ENCODE peak calls at places on chromosomes 7 and 10, in four cellular contexts. H is AG10803, Q is fibroblast of lung, E is MM.1S. U is an unnamed sample.

GRCh38 chr10:4527281-4527960 is 298.6 kb upstream of the AKR1E2 start:
- DNase-seq in Q (peak), E (no peak), H (peak), U (peak)

GRCh38 chr7:100779359-100779758 is 46.0 kb downstream of the ZAN start:
- DNase-seq in Q (no peak), E (no peak), H (no peak), U (no peak)

GRCh38 chr10:72796042-72796441 is 97.5 kb upstream of the OIT3 start:
- DNase-seq in Q (peak), E (no peak), H (peak), U (peak)

GRCh38 chr10:114822771-114823463 is 1.3 kb downstream of the FHIP2A start:
- DNase-seq in H (peak), E (peak), Q (peak), U (peak)

GRCh38 chr10:79241990-79242619 is 105.2 kb upstream of the PPIF start:
- DNase-seq in E (peak), H (peak), Q (peak), U (peak)

GRCh38 chr10:113326160-113327111 is 226.4 kb upstream of the HABP2 start:
- DNase-seq in Q (peak), H (peak), E (no peak), U (peak)

GRCh38 chr10:28095791-28096367 is 97.0 kb upstream of the ODAD2 start:
- DNase-seq in H (peak), E (no peak), Q (no peak), U (no peak)

GRCh38 chr7:154364156-154364555 is 312.0 kb downstream of the DPP6 start:
- DNase-seq in H (no peak), Q (no peak), E (no peak), U (no peak)

GRCh38 chr7:99339595-99339994 is 13.9 kb downstream of the ARPC1A start:
- DNase-seq in H (no peak), Q (no peak), E (no peak), U (no peak)

GRCh38 chr7:64882341-64883112 is 20.5 kb upstream of the ZNF273 start:
- DNase-seq in H (peak), E (no peak), Q (peak), U (peak)

GRCh38 chr10:113099431-113100298 is 149.6 kb downstream of the TCF7L2 start:
- DNase-seq in H (no peak), E (no peak), Q (peak), U (peak)

GRCh38 chr10:49740346-49741107 is 21.6 kb downstream of the OGDHL start:
- DNase-seq in H (no peak), E (no peak), Q (no peak), U (no peak)

GRCh38 chr10:123621492-123621891 is 44.7 kb upstream of the GPR26 start:
- DNase-seq in E (no peak), H (peak), Q (no peak), U (no peak)

GRCh38 chr10:91032614-91033248 is 111.8 kb upstream of the ANKRD1 start:
- DNase-seq in E (no peak), H (peak), Q (no peak), U (peak)

GRCh38 chr10:122498521-122498920 is 37.2 kb downstream of the HTRA1 start:
- DNase-seq in E (no peak), H (peak), Q (no peak), U (peak)

GRCh38 chr10:78744521-78745090 is 324.2 kb upstream of the ZMIZ1 start:
- DNase-seq in Q (no peak), H (peak), E (no peak), U (peak)

GRCh38 chr10:97338041-97338440 is 3.5 kb upstream of the FRAT2 start:
- DNase-seq in E (no peak), H (no peak), Q (no peak), U (no peak)

GRCh38 chr10:97335995-97336394 is 1.5 kb upstream of the FRAT2 start:
- DNase-seq in Q (no peak), E (no peak), H (no peak), U (no peak)

GRCh38 chr10:97335188-97335619 is 675 bp upstream of the FRAT2 start:
- DNase-seq in Q (no peak), H (no peak), E (no peak), U (no peak)

GRCh38 chr10:97336446-97336845 is 1.9 kb upstream of the FRAT2 start:
- DNase-seq in E (no peak), Q (no peak), H (peak), U (peak)

GRCh38 chr10:97336942-97337719 is 2.6 kb upstream of the FRAT2 start:
- DNase-seq in H (no peak), E (no peak), Q (no peak), U (no peak)
- H3K4me3 ChIP-seq in H (no peak), E (no peak), Q (no peak), U (no peak)

GRCh38 chr7:20783716-20784310 is 2.9 kb downstream of the SP8 start:
- DNase-seq in Q (no peak), E (no peak), H (peak), U (peak)
- TF ChIP-seq CTCF in Q (peak), E (no peak), H (no peak), U (no peak)

DNA sequence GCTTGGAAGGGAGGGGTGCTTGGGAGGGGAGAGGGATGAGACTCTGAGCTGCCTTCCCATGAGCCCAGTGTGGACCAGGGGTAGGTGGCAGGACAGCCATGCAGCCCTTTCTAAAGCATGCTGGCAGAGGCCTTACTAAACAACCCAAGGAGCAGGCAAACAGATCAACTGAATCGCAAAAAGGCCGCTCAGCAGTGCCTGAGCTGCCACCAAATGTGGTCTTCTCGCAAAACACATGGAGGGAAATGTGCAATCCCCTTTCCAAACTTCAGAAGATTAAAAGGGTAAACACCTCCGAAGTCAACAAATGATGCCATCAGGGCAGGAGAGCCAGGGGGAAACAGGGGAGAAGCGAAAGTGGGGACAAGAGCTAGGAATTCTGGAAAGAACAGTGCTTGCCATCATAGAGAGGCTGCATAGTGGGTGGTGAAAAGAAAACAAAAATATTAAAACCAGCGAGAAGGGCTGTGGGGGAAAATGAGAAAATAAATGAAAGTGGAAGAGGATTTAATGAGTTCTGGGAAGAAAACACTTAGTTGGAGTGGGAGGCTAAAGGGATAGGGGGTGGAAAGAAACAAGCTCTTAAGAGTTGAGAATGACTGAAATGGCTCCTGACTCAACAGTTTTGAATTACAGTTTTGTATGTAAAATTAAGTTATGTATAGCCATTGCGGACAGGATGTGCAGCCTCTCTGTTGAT is 62.2 kb upstream of the ZNF32 start:
- DNase-seq in E (no peak), H (no peak), Q (no peak), U (no peak)
- H3K4me3 ChIP-seq in E (no peak), H (no peak), Q (no peak), U (no peak)

GRCh38 chr10:36349445-36350063 is 707.5 kb upstream of the FZD8 start:
- DNase-seq in Q (peak), E (no peak), H (peak), U (peak)
- TF ChIP-seq CTCF in Q (no peak), E (no peak), H (peak), U (no peak)

GRCh38 chr7:129433823-129434171 is 435 bp upstream of the STRIP2 start:
- DNase-seq in Q (no peak), H (no peak), E (no peak), U (no peak)

GRCh38 chr7:129434172-129434845 is at the start of gene STRIP2:
- DNase-seq in E (peak), Q (peak), H (peak), U (peak)

GRCh38 chr7:129434846-129435318 is 650 bp downstream of the STRIP2 start:
- DNase-seq in Q (peak), E (no peak), H (no peak), U (peak)

GRCh38 chr7:129436335-129436923 is 2.2 kb downstream of the STRIP2 start:
- DNase-seq in H (no peak), E (no peak), Q (no peak), U (no peak)

DNA sequence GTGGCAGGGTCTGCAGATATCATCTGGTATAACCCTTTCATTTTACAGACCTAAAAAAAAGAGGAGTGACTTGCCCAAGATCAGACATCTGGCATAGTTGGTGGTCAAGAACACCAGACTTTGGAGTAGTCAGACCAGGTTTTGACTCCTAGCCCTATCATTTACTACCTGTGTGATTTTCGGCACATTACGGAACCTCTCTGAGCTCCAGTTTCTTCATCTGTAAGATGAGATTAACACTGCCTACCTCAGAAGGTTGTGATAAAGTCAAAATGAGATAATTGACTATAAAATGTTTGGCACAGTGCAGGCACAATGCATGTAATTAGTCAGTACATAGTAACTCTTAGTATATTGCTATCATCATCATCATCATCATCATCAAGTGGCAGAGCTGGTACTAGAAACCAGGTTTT is 1.2 kb downstream of the STRIP2 start:
- DNase-seq in H (no peak), Q (no peak), E (no peak), U (no peak)
- H3K4me3 ChIP-seq in H (peak), Q (peak), E (peak), U (peak)

GRCh38 chr7:149547126-149547525 is 49.5 kb upstream of the ZNF746 start:
- DNase-seq in E (no peak), Q (no peak), H (no peak), U (no peak)
- TF ChIP-seq CTCF in E (no peak), Q (no peak), H (no peak), U (no peak)

DNA sequence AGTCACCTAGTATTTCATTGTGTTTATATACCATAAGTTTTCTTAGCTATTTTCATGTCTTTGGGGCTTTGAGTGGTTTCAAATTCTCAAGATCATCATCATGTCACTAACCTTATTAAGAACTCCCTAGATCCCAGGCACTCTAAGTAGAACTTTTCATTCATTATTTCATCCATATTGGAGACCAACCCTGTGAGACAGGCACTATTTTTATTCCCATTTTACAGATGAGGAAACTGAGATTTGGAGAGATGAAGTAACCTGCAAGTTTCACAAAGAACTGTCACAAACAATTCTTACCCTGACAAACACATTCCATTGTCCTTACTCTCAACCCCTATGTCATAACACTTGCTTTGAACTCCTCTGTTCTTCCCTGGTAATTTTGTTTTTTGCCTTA is 13.8 kb upstream of the SND1 start:
- DNase-seq in Q (no peak), E (no peak), H (peak), U (no peak)
- H3K4me3 ChIP-seq in Q (no peak), E (no peak), H (no peak), U (no peak)

GRCh38 chr7:95871078-95871848 is 98.9 kb downstream of the DYNC1I1 start:
- DNase-seq in H (peak), Q (peak), E (peak), U (peak)
- TF ChIP-seq CTCF in H (peak), Q (peak), E (peak), U (peak)

GRCh38 chr10:12214763-12215218 is 18.8 kb downstream of the CDC123 start:
- DNase-seq in E (peak), H (peak), Q (peak), U (peak)
- H3K4me3 ChIP-seq in E (no peak), H (no peak), Q (no peak), U (no peak)

U was measured in fibroblast of mammary gland.